ENCODE peak calls at places on chromosomes 5 and 9, in four cellular contexts. G, B, M and A are unnamed samples.

GRCh38 chr5:148104226-148104625 is 40.4 kb downstream of the SPINK5 start:
- DNase-seq in G (no peak), B (no peak), M (no peak), A (peak)

GRCh38 chr9:96450613-96451544 is 910 bp downstream of the HABP4 start:
- DNase-seq in M (peak), B (no peak), G (peak), A (no peak)

GRCh38 chr9:136079211-136079915 is 15.7 kb downstream of the NACC2 start:
- DNase-seq in B (peak), G (peak), M (no peak), A (no peak)

GRCh38 chr5:173562451-173562850 is 54.0 kb downstream of the BOD1 start:
- DNase-seq in G (no peak), B (no peak), M (no peak), A (no peak)

GRCh38 chr5:154793599-154794524 is 38.7 kb downstream of the LARP1 start:
- DNase-seq in G (no peak), B (no peak), M (no peak), A (no peak)

GRCh38 chr9:89012294-89013042 is 21.2 kb downstream of the S1PR3 start:
- DNase-seq in G (no peak), B (no peak), M (no peak), A (no peak)

GRCh38 chr5:78746990-78747389 is 98.4 kb upstream of the LHFPL2 start:
- DNase-seq in M (no peak), B (no peak), G (peak), A (no peak)

GRCh38 chr5:37553720-37554402 is 174.7 kb downstream of the WDR70 start:
- DNase-seq in M (no peak), B (no peak), G (no peak), A (peak)

GRCh38 chr9:4596165-4596922 is 65.8 kb upstream of the PLPP6 start:
- DNase-seq in G (peak), M (no peak), B (no peak), A (no peak)

GRCh38 chr5:83614841-83615240 is 105.8 kb downstream of the HAPLN1 start:
- DNase-seq in B (no peak), G (no peak), M (no peak), A (no peak)

GRCh38 chr9:92607088-92607487 is 62.8 kb downstream of the IPPK start:
- DNase-seq in M (no peak), G (no peak), B (no peak), A (no peak)

GRCh38 chr5:173293817-173294672 is 34.2 kb downstream of the STC2 start:
- DNase-seq in M (peak), B (no peak), G (peak), A (no peak)

GRCh38 chr9:36297798-36298197 is 39.5 kb upstream of the GNE start:
- DNase-seq in G (no peak), M (no peak), B (no peak), A (no peak)

GRCh38 chr5:134920848-134921575 is 16.1 kb downstream of the PCBD2 start:
- DNase-seq in G (no peak), B (no peak), M (no peak), A (no peak)

GRCh38 chr9:130893250-130894101 is 3.1 kb downstream of the QRFP start:
- DNase-seq in M (peak), B (no peak), G (peak), A (peak)

GRCh38 chr9:129285979-129286772 is 108.1 kb upstream of the IER5L start:
- DNase-seq in M (no peak), B (no peak), G (no peak), A (no peak)

GRCh38 chr9:100601216-100601615 is 23.3 kb downstream of the CAVIN4 start:
- DNase-seq in G (peak), M (no peak), B (no peak), A (peak)

GRCh38 chr5:134127376-134127861 is 12.9 kb downstream of the TCF7 start:
- DNase-seq in M (peak), B (no peak), G (no peak), A (no peak)

GRCh38 chr5:118069452-118069851 is 918.9 kb downstream of the DTWD2 start:
- DNase-seq in G (no peak), B (no peak), M (no peak), A (no peak)

GRCh38 chr9:89923174-89923573 is 318.4 kb downstream of the GADD45G start:
- DNase-seq in B (no peak), M (no peak), G (no peak), A (no peak)

GRCh38 chr9:22415941-22416691 is 30.5 kb upstream of the DMRTA1 start:
- DNase-seq in M (no peak), G (no peak), B (no peak), A (no peak)

GRCh38 chr9:88722753-88723152 is 187.8 kb downstream of the NXNL2 start:
- DNase-seq in M (no peak), B (no peak), G (no peak), A (no peak)

GRCh38 chr5:123914333-123914732 is 402.4 kb downstream of the CSNK1G3 start:
- DNase-seq in B (no peak), G (no peak), M (no peak), A (no peak)

GRCh38 chr5:6188976-6189375 is 189.4 kb downstream of the MED10 start:
- DNase-seq in G (no peak), B (no peak), M (no peak), A (no peak)

GRCh38 chr9:116271307-116271706 is 117.7 kb downstream of the PAPPA start:
- DNase-seq in B (no peak), M (no peak), G (no peak), A (no peak)
- H3K4me3 ChIP-seq in B (no peak), M (no peak), G (no peak), A (no peak)

DNA sequence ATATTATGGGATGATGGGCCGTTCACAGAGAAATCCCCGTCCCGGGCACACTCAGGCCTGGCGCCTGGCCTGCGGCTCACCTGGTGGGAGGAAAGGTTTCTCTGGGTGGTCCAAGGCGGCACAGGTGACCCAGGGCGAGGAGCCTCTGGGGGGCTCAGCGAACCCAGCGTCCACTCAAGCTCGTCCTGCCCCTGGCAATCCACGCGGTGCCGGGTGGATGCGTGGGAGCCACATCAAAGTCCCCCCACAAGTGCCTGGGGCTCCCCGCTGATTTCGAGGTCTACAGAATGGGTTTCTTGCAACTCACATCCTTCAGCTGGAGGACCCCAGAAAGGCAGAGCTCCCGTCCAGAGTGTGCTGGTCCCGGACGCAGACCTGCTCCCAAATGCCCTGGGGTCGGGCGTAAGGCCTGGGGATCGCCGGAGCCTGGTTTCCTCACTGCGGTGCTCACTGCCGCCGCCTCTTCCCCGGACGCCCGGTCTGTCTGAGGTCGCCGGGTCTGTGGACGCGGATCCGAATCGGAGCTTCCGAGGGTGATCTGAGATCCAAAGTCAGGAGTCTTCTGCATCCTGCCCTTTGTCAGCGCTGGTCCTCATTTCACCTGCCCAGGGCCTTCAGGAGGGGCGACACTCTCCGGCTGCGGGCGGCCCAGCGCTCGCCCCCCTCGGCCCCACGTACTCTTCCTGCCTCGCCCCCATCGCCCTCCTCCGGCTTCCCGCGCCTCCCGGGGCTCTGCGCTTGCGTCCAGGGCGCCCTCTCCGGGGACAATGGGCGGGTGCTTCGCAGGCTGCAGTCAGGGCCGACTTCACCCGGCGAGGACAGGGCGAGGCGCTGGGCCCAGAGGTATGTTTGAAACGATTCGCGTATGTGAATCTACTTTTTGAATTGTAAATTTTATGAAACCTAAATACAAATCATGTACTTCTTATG is 20.0 kb upstream of the RUFY1 start:
- DNase-seq in M (peak), B (no peak), G (peak), A (no peak)
- TF ChIP-seq CTCF in M (peak), B (no peak), G (peak), A (no peak)

GRCh38 chr5:4797445-4797844 is 342.7 kb upstream of the ADAMTS16 start:
- DNase-seq in M (no peak), G (no peak), B (no peak), A (no peak)
- H3K4me3 ChIP-seq in M (no peak), G (no peak), B (no peak), A (no peak)

GRCh38 chr5:167241436-167242067 is 1049.9 kb upstream of the WWC1 start:
- DNase-seq in M (no peak), G (no peak), B (no peak), A (no peak)
- TF ChIP-seq CTCF in M (no peak), G (no peak), B (no peak), A (no peak)

DNA sequence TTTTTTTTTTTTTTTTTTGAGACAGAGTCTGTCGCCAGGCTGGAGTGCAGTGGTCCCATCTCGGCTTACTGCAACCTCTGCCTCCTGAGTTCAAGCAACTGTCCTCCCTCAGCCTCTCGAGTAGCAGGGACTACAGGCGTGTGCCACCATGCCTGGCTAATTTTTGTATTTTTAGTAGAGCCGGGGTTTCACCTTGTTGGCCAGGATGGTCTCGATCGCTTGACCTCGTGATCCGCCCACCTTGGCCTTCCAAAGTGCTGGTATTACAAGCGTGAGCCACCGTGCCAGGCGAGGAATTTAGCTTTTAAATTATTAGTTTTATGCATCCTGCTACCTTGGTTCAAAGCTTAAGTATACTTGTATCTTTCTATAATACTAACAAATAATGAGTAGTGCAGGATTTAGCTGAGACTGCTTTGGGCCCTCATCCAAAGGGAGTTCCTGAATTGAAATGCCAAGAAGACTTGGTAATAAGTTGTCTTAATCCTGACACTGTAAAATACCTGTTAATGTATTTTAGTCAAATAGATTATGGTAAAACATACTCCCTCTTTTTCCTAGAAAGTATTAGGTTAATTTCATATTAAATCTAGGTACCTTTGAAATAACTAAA is 5.0 kb downstream of the CDC42SE2 start:
- DNase-seq in M (no peak), B (no peak), G (no peak), A (no peak)
- H3K4me3 ChIP-seq in M (no peak), B (no peak), G (no peak), A (no peak)